ENCODE peak calls at places on chromosomes 4 and X, in six cellular contexts. D is SK-N-SH, F is neural progenitor cell, S is MM.1S, T is HCT116, C is GM23248. W is an unnamed sample.

GRCh38 chr4:144579411-144580020 is 66.4 kb upstream of the HHIP start:
- DNase-seq in D (no peak), F (no peak), S (no peak), T (no peak), C (peak; percentile 58), W (peak; percentile 75)

GRCh38 chrX:70033348-70033747 is 16.4 kb downstream of the AWAT2 start:
- DNase-seq in D (peak; percentile 52), F (peak; percentile 57), S (no peak), T (peak; percentile 12), C (peak; percentile 48), W (peak; percentile 59)

GRCh38 chr4:5157721-5158390 is 106.6 kb downstream of the STK32B start:
- DNase-seq in D (no peak), F (no peak), S (no peak), T (no peak), C (peak; percentile 70), W (no peak)

GRCh38 chrX:17520206-17520605 is 145.2 kb downstream of the NHS start:
- DNase-seq in D (no peak), F (no peak), S (no peak), T (no peak), C (peak; percentile 42), W (no peak)

GRCh38 chr4:80125252-80126177 is 52.5 kb upstream of the ANTXR2 start:
- DNase-seq in D (no peak), F (no peak), S (peak; percentile 17), T (peak; percentile 18), C (peak; percentile 64), W (peak; percentile 48)

GRCh38 chr4:64781737-64782326 is 372.6 kb upstream of the TECRL start:
- DNase-seq in D (peak; percentile 2), F (peak; percentile 2), S (peak; percentile 60), T (no peak), C (peak; percentile 42), W (peak; percentile 80)

GRCh38 chr4:30821891-30822612 is 101.9 kb downstream of the PCDH7 start:
- DNase-seq in D (peak; percentile 10), F (no peak), S (no peak), T (peak; percentile 94), C (peak; percentile 17), W (peak; percentile 19)

GRCh38 chr4:152164561-152164960 is 371.3 kb downstream of the FBXW7 start:
- DNase-seq in D (no peak), F (no peak), S (no peak), T (no peak), C (no peak), W (peak; percentile 56)

GRCh38 chr4:3679851-3680311 is 86.3 kb upstream of the ADRA2C start:
- DNase-seq in D (no peak), F (no peak), S (no peak), T (no peak), C (no peak), W (no peak)

GRCh38 chr4:4426511-4427477 is 39.9 kb downstream of the NSG1 start:
- DNase-seq in D (no peak), F (peak; percentile 71), S (no peak), T (no peak), C (no peak), W (no peak)

GRCh38 chr4:148857234-148857972 is 415.2 kb upstream of the NR3C2 start:
- DNase-seq in D (no peak), F (no peak), S (no peak), T (no peak), C (no peak), W (no peak)

GRCh38 chrX:45240334-45240733 is 39.7 kb upstream of the DIPK2B start:
- DNase-seq in D (no peak), F (no peak), S (no peak), T (no peak), C (no peak), W (no peak)

GRCh38 chrX:42443267-42443666 is 334.7 kb downstream of the PPP1R2C start:
- DNase-seq in D (no peak), F (no peak), S (no peak), T (no peak), C (no peak), W (no peak)

DNA sequence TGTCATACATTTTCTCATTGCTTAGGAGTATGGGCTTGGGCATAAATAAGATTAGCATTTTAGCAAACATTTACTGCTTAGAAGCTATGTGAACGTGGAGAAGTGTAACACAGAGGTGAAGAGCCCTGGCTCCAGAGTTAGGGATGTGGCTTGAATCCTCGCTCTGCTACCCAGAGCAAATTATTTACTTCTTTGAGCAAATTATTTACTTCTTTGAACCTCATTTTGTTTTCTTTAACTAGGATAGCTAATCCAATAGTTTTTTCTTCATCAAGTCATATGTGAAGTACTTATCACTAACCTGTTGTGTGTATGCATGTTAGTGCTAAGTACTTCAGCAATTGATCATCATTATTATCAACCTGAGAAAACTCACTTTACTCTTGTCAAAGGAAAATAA is 10.7 kb upstream of the YTHDC1 start:
- DNase-seq in D (no peak), F (no peak), S (no peak), T (no peak), C (no peak), W (no peak)
- TF ChIP-seq EZH2phosphoT487 in D (no peak), F (no peak), S (no peak), T (no peak), C (no peak), W (no peak)

GRCh38 chr4:993111-994029 is at the start of gene SLC26A1:
- DNase-seq in D (no peak), F (no peak), S (no peak), T (no peak), C (no peak), W (peak; percentile 4)
- H3K4me2 ChIP-seq in D (no peak within 1 kb of the TSS), F (no peak within 1 kb of the TSS), S (peak within 1 kb of the TSS; percentile 15), T (peak within 1 kb of the TSS; percentile 73), C (no peak within 1 kb of the TSS), W (peak within 1 kb of the TSS; percentile 60)

DNA sequence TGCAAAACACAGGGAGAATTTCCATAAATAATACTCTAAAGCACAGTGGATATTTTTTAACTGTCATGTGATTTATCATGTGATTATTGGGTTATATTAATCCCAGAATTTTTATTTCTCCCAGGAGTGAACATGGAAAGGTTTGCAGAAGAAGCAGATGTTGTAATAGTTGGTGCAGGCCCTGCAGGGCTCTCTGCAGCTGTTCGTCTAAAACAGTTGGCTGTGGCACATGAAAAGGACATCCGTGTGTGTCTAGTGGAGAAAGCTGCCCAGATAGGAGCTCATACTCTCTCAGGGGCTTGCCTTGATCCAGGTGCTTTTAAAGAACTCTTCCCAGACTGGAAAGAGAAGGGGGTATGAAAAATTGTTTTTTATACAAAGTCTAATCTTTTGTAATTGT is 10.0 kb downstream of the ETFDH start:
- DNase-seq in D (no peak), F (no peak), S (no peak), T (no peak), C (no peak), W (no peak)
- H3K9ac ChIP-seq in D (no peak overlapping the region), F (no peak overlapping the region), S (no peak overlapping the region), T (no peak overlapping the region), C (no peak overlapping the region), W (no peak overlapping the region)

GRCh38 chr4:118857760-118858159 is 21.8 kb upstream of the SEC24D start:
- DNase-seq in D (no peak), F (no peak), S (no peak), T (no peak), C (no peak), W (no peak)
- TF ChIP-seq EZH2phosphoT487 in D (no peak), F (no peak), S (no peak), T (no peak), C (no peak), W (no peak)

GRCh38 chrX:155071694-155072215 is 447 bp downstream of the BRCC3 start:
- DNase-seq in D (no peak), F (peak; percentile 52), S (peak; percentile 10), T (no peak), C (peak; percentile 27), W (no peak)
- H3K4me2 ChIP-seq in D (peak overlapping the region; percentile 60), F (peak overlapping the region; percentile 75), S (peak overlapping the region; percentile 59), T (peak overlapping the region; percentile 74), C (peak overlapping the region; percentile 91), W (peak overlapping the region; percentile 97)

GRCh38 chr4:90240333-90240732 is 113.1 kb downstream of the CCSER1 start:
- DNase-seq in D (no peak), F (peak; percentile 5), S (no peak), T (no peak), C (no peak), W (no peak)
- H3K9ac ChIP-seq in D (no peak overlapping the region), F (no peak overlapping the region), S (no peak overlapping the region), T (no peak overlapping the region), C (no peak overlapping the region), W (no peak overlapping the region)

GRCh38 chr4:23822181-23822580 is 67.7 kb downstream of the PPARGC1A start:
- DNase-seq in D (no peak), F (no peak), S (no peak), T (no peak), C (no peak), W (no peak)
- TF ChIP-seq EZH2phosphoT487 in D (no peak), F (no peak), S (no peak), T (no peak), C (no peak), W (no peak)

GRCh38 chr4:183356173-183356825 is 34.1 kb upstream of the CLDN24 start:
- DNase-seq in D (no peak), F (no peak), S (no peak), T (no peak), C (no peak), W (no peak)

GRCh38 chr4:183352546-183352945 is 30.3 kb upstream of the CLDN24 start:
- DNase-seq in D (no peak), F (no peak), S (no peak), T (no peak), C (no peak), W (no peak)

GRCh38 chr4:183355405-183355804 is 33.2 kb upstream of the CLDN24 start:
- DNase-seq in D (no peak), F (no peak), S (no peak), T (no peak), C (peak; percentile 71), W (peak; percentile 72)

GRCh38 chr4:183353557-183353956 is 31.3 kb upstream of the CLDN24 start:
- DNase-seq in D (no peak), F (no peak), S (no peak), T (no peak), C (no peak), W (no peak)

DNA sequence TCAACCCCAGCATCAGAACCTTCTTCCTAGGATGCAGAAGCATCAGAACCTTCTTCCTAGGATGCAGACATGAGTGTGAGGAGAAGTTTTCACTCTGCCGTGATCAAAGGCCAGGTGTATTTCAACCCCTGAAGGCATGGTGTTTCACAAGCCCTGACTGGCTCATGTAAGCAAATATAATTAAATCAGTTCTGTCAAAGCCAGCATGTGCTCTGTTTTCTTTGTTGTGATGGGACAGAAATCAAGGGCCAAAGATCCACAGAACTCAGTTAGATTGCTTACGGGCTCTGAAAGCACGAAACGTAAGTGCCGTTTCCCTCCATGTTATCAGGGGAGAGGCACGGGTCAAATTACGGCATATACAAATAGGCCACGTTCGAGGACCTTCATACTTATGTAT is 32.0 kb upstream of the CLDN24 start:
- DNase-seq in D (no peak), F (no peak), S (no peak), T (no peak), C (no peak), W (peak; percentile 37)
- H3K4me2 ChIP-seq in D (no peak overlapping the region), F (no peak overlapping the region), S (no peak overlapping the region), T (no peak overlapping the region), C (no peak overlapping the region), W (no peak overlapping the region)

DNA sequence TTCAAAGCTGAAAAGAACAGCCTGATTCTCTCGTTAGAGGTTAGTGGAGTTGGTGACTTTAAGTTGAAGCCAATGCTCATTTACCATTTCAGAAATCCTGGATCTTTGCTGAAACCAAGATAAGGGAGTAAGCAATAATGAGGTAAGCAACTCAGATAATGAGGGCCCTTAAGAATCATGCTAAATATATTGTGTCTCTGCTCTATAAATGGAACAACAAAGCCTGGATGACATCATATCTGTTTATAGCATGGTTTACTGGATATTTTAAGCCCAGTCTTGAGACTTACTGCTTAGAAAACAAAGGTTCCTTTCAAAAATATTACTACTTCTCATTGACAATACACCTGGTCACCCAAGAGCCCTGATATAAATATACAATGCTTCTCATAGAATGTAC is 276.7 kb upstream of the PPARGC1A start:
- DNase-seq in D (no peak), F (no peak), S (peak; percentile 82), T (no peak), C (no peak), W (no peak)
- H3K9ac ChIP-seq in D (no peak overlapping the region), F (no peak overlapping the region), S (peak overlapping the region; percentile 0), T (no peak overlapping the region), C (no peak overlapping the region), W (no peak overlapping the region)

W was measured in PC-3.